ENCODE peak calls at places on chromosomes 3 and 15, in seven cellular contexts. S, W, K, M, R, H and Y are unnamed samples. For H3K36me3, the result is how much of the 10 kb centered on the place peaks cover.

GRCh38 chr15:70494861-70495571 is 268.3 kb downstream of the UACA start:
- DNase-seq in S (peak), W (no peak), K (no peak), M (peak), R (no peak), H (no peak), Y (no peak)

GRCh38 chr15:74831813-74832495 is 5.5 kb downstream of the CPLX3 start:
- DNase-seq in S (no peak), W (no peak), K (no peak), M (no peak), R (no peak), H (no peak), Y (peak)

GRCh38 chr15:63264685-63265302 is 12.6 kb upstream of the APH1B start:
- DNase-seq in S (no peak), W (no peak), K (no peak), M (peak), R (no peak), H (no peak), Y (no peak)

GRCh38 chr15:99442268-99442897 is 123.4 kb upstream of the MEF2A start:
- DNase-seq in S (peak), W (peak), K (peak), M (peak), R (peak), H (peak), Y (no peak)

GRCh38 chr15:91627473-91628309 is 225.8 kb upstream of the SLCO3A1 start:
- DNase-seq in S (no peak), W (no peak), K (no peak), M (no peak), R (no peak), H (no peak), Y (peak)

GRCh38 chr15:77518458-77518857 is 97.8 kb downstream of the HMG20A start:
- DNase-seq in S (no peak), W (peak), K (no peak), M (no peak), R (no peak), H (peak), Y (no peak)

GRCh38 chr3:133168025-133168401 is 129.8 kb downstream of the TMEM108 start:
- DNase-seq in S (no peak), W (no peak), K (no peak), M (no peak), R (no peak), H (no peak), Y (no peak)

GRCh38 chr3:181855825-181856224 is 144.1 kb downstream of the SOX2 start:
- DNase-seq in S (no peak), W (no peak), K (no peak), M (no peak), R (peak), H (no peak), Y (no peak)

GRCh38 chr15:75208501-75209288 is 7.0 kb downstream of the C15orf39 start:
- DNase-seq in S (no peak), W (no peak), K (no peak), M (no peak), R (no peak), H (no peak), Y (no peak)

GRCh38 chr3:53544357-53544756 is 49.9 kb downstream of the CACNA1D start:
- DNase-seq in S (no peak), W (no peak), K (no peak), M (no peak), R (no peak), H (no peak), Y (no peak)

DNA sequence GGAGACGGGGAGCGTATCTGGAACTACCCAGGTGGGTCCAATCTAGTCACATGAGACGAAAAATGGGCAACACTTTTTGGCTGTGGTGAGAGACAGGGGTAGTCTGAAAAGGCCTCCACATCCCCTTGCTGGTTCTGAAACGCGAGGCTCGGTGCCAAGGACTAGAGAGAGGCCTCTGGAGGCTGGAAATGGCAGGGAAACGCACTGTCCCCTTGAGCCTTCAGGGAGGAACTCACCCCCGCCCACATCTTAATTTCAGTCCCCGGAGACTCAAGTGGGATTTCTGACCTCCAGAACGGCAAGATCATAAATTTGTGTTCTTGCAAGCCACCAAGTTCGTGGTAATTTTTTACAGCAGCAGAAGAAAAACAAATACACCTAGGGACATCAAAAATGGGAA is 185.5 kb downstream of the ARRDC4 start:
- DNase-seq in S (no peak), W (no peak), K (no peak), M (no peak), R (no peak), H (no peak), Y (no peak)
- H3K4me3 ChIP-seq in S (no peak), W (no peak), K (no peak), M (no peak), R (no peak), H (no peak), Y (no peak)

GRCh38 chr3:142929890-142930289 is 33.6 kb downstream of the PAQR9 start:
- DNase-seq in S (no peak), W (no peak), K (no peak), M (no peak), R (no peak), H (no peak), Y (no peak)

GRCh38 chr3:142934128-142934896 is 29.2 kb downstream of the PAQR9 start:
- DNase-seq in S (no peak), W (no peak), K (no peak), M (no peak), R (no peak), H (no peak), Y (no peak)

GRCh38 chr3:142929109-142929508 is 34.4 kb downstream of the PAQR9 start:
- DNase-seq in S (peak), W (no peak), K (no peak), M (no peak), R (no peak), H (peak), Y (peak)

GRCh38 chr3:142930510-142930909 is 33.0 kb downstream of the PAQR9 start:
- DNase-seq in S (no peak), W (no peak), K (no peak), M (no peak), R (no peak), H (no peak), Y (no peak)

GRCh38 chr3:142931222-142931621 is 32.3 kb downstream of the PAQR9 start:
- DNase-seq in S (no peak), W (no peak), K (no peak), M (no peak), R (no peak), H (no peak), Y (no peak)
- TF ChIP-seq CTCF in S (peak), W (no peak), K (no peak), M (no peak), R (no peak), H (no peak), Y (no peak)

GRCh38 chr3:37291275-37291700 is 116.9 kb upstream of the LRRFIP2 start:
- DNase-seq in S (peak), W (no peak), K (no peak), M (peak), R (no peak), H (no peak), Y (no peak)

GRCh38 chr3:37293646-37294045 is 119.3 kb upstream of the LRRFIP2 start:
- DNase-seq in S (no peak), W (no peak), K (no peak), M (no peak), R (no peak), H (no peak), Y (no peak)

GRCh38 chr3:37290551-37290950 is 116.2 kb upstream of the LRRFIP2 start:
- DNase-seq in S (no peak), W (no peak), K (no peak), M (no peak), R (no peak), H (no peak), Y (no peak)

GRCh38 chr3:37295925-37296324 is 121.5 kb upstream of the LRRFIP2 start:
- DNase-seq in S (peak), W (no peak), K (no peak), M (no peak), R (no peak), H (no peak), Y (no peak)
- H3K36me3 ChIP-seq in S (under half), W (half or more), K (half or more), M (under half), R (under half), H (half or more), Y (half or more)

GRCh38 chr3:11636372-11636760 is 7.3 kb downstream of the VGLL4 start:
- DNase-seq in S (no peak), W (no peak), K (no peak), M (no peak), R (no peak), H (no peak), Y (no peak)
- H3K4me3 ChIP-seq in S (no peak), W (no peak), K (no peak), M (no peak), R (no peak), H (no peak), Y (no peak)

GRCh38 chr15:48109212-48109611 is 11.6 kb upstream of the SLC24A5 start:
- DNase-seq in S (no peak), W (no peak), K (no peak), M (no peak), R (no peak), H (no peak), Y (no peak)

GRCh38 chr15:48109856-48110531 is 10.8 kb upstream of the SLC24A5 start:
- DNase-seq in S (no peak), W (no peak), K (no peak), M (no peak), R (no peak), H (no peak), Y (no peak)

DNA sequence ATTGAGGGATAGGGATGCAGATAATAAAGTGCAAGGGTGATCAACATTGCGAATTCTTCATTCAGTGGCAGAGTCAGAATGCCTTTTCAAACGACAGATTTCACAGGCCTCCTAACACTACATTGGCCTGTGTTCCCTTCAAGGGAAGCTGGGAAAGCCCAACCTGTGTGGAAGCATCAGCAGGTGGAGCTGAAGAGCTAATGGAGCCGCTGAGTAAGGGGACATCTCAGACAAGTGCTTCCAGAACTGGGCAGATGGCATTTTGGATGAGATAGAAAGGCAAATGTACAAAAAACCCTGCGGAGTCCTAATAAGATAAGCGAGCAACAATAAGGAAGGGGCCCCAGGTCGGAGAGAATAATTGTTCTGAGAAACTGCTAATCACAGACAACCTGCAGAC is 8.5 kb upstream of the SLC24A5 start:
- DNase-seq in S (no peak), W (no peak), K (no peak), M (no peak), R (no peak), H (no peak), Y (no peak)
- TF ChIP-seq CTCF in S (peak), W (no peak), K (no peak), M (peak), R (no peak), H (peak), Y (no peak)